ENCODE peak calls at places on chromosomes 6 and 20, in eight cellular contexts. Y is stomach, I is NT2/D1, S is H9, D is tibial nerve, F is neural progenitor cell, M is colonic mucosa, L is fibroblast of lung. K is an unnamed sample. For H3K9me3, the result is how much of the 10 kb centered on the place peaks cover.

GRCh38 chr6:33428891-33429744 is 9.3 kb downstream of the SYNGAP1 start:
- DNase-seq in Y (no peak), I (no peak), S (no peak), D (no peak), F (no peak), M (no peak), L (no peak), K (no peak)

GRCh38 chr6:37239950-37240713 is 17.4 kb upstream of the TBC1D22B start:
- DNase-seq in Y (peak), I (no peak), S (no peak), D (peak), F (no peak), M (peak), L (peak), K (peak)

GRCh38 chr20:18188446-18188845 is 50.8 kb downstream of the KAT14 start:
- DNase-seq in Y (no peak), I (no peak), S (no peak), D (no peak), F (no peak), M (no peak), L (peak), K (no peak)

GRCh38 chr6:125546827-125547226 is 202.6 kb upstream of the HEY2 start:
- DNase-seq in Y (no peak), I (no peak), S (no peak), D (no peak), F (no peak), M (no peak), L (no peak), K (no peak)

GRCh38 chr6:31842056-31842455 is 14.5 kb downstream of the HSPA1B start:
- DNase-seq in Y (no peak), I (no peak), S (no peak), D (no peak), F (no peak), M (no peak), L (no peak), K (no peak)

GRCh38 chr20:50900261-50900660 is 31.0 kb downstream of the ADNP start:
- DNase-seq in Y (no peak), I (no peak), S (no peak), D (no peak), F (no peak), M (no peak), L (no peak), K (no peak)

GRCh38 chr6:161429921-161430490 is 156.1 kb upstream of the AGPAT4 start:
- DNase-seq in Y (no peak), I (no peak), S (no peak), D (no peak), F (no peak), M (no peak), L (no peak), K (no peak)

GRCh38 chr6:118675225-118675624 is 23.8 kb upstream of the CEP85L start:
- DNase-seq in Y (no peak), I (no peak), S (no peak), D (no peak), F (no peak), M (no peak), L (no peak), K (no peak)

GRCh38 chr20:47753571-47754120 is 31.6 kb downstream of the SULF2 start:
- DNase-seq in Y (no peak), I (no peak), S (no peak), D (no peak), F (peak), M (no peak), L (no peak), K (no peak)

DNA sequence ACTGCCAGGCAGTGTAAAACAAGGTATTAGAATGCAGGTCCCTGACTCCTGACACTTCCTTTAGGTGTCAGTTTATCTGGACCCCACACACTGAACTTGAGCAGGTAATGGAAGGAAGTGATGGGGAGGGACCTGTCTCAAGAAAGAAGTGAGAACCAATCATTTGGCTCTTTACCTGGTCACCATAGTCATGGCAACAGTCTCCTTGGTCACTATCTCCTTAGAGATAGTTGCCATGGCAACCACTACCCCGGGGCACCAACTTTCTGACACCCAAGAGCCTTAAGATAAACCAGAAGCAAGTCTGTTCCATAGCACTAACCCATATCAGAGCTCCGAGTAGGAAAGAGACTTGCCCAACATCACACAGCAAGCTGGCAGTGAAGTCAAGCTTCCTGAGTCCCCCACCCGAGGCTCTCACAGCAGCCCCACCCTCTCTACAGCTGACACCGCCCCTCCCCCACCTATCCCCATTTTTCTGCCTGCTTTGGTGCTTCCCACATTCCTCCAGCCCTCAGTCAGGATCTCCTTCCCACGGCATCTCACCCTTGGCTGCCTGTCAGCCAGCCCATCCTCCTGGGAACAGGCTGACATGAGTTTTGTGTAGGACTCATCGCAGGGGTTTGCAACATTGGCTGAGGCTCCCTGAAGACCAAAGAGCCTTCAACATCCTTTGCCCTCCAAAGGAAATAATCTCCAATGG is 16.3 kb upstream of the HM13 start:
- DNase-seq in Y (no peak), I (no peak), S (no peak), D (no peak), F (no peak), M (no peak), L (peak), K (no peak)
- H3K9me3 ChIP-seq in Y (under half), I (under half), S (under half), D (under half), F (under half), M (under half), L (under half), K (under half)

DNA sequence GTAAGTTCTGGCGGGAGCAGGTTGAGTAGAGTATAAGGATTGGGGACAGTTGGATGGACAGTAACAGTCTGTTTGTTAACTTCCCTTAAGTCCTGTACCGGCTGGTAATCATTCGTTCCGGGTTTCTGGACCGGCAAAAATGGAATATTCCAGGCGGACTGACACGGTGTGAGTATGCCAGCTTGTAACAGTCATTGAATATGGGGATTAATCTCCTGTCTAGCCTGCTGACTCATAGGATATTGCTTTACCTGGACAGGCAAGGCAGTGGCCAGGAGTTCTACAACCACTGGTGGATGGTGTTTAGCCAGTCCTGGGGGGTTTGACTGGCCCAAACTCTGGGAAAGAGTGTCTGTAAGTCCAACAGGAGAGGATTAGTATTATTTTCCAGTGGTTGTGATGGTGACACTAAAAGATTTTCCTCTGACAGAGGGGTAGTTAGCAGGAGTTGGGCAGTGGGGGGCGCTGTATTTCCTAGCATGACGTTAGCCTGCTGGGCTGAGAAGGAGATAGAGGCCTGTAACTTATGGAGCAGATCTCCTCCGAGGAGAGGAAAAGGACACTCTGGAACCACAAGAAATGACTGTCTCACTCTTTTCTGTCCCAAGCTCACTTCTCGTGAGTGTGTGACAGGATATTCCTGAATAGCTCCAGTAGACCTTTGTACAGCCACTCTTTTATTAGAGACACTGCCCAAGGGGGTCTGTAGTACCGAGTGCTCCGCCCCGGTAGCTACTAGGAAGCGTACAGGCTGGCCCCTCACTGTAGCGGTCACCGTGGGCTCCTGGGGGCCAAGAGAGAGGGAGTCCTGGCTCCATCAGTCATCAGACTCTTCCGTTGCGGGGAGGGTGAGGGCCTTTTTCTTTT is 152.2 kb downstream of the TRIM27 start:
- DNase-seq in Y (no peak), I (no peak), S (peak), D (no peak), F (peak), M (no peak), L (no peak), K (no peak)
- H3K9me3 ChIP-seq in Y (under half), I (under half), S (under half), D (under half), F (under half), M (under half), L (under half), K (under half)

DNA sequence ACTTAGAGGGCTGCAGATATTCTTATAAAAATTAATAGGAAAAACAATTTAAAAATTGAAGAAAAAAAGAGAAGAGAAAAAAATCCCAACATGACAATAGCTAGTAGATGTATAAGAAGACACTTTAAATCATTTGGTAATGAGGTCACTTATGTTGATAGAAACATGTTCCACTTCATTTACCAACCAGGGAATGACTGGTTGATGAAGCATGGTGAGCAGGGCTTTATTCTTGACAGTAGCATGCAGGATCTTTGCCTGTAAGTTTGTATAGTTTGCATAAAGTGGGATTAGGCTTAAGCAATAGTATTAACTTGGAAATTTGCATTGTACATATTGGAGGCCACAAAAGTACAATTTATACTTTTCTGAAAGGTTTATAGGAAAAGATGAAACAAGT is 67.1 kb downstream of the NOX3 start:
- DNase-seq in Y (no peak), I (no peak), S (no peak), D (no peak), F (no peak), M (no peak), L (no peak), K (no peak)
- H3K9me3 ChIP-seq in Y (under half), I (under half), S (under half), D (under half), F (under half), M (under half), L (under half), K (under half)

GRCh38 chr6:27370391-27370790 is 18.2 kb upstream of the ZNF391 start:
- DNase-seq in Y (no peak), I (no peak), S (no peak), D (no peak), F (no peak), M (no peak), L (peak), K (no peak)
- H3K9me3 ChIP-seq in Y (under half), I (under half), S (under half), D (under half), F (under half), M (under half), L (under half), K (under half)